ENCODE peak calls at places on chromosomes 1 and 21, in six cellular contexts. K is colonic mucosa, O is suprapubic skin, M is astrocyte, E is heart right ventricle, J is pancreas. R is an unnamed sample. For H3K9me3, the result is how much of the 10 kb centered on the place peaks cover.

GRCh38 chr21:37372127-37372731 is 5.7 kb downstream of the DYRK1A start:
- DNase-seq in K (no peak), O (no peak), M (no peak), E (no peak), J (no peak), R (no peak)

GRCh38 chr1:63892632-63893395 is 119.0 kb downstream of the ROR1 start:
- DNase-seq in K (no peak), O (no peak), M (peak), E (no peak), J (no peak), R (peak)

GRCh38 chr21:25895565-25896205 is 160.9 kb downstream of the GABPA start:
- DNase-seq in K (no peak), O (no peak), M (no peak), E (no peak), J (no peak), R (no peak)

GRCh38 chr1:27120849-27121248 is 34.1 kb downstream of the SLC9A1 start:
- DNase-seq in K (no peak), O (no peak), M (no peak), E (no peak), J (no peak), R (no peak)

GRCh38 chr1:66777846-66778245 is 23.2 kb downstream of the INSL5 start:
- DNase-seq in K (no peak), O (no peak), M (no peak), E (no peak), J (no peak), R (no peak)

GRCh38 chr1:5847013-5847654 is 145.1 kb downstream of the NPHP4 start:
- DNase-seq in K (no peak), O (no peak), M (peak), E (no peak), J (no peak), R (no peak)

GRCh38 chr1:109466100-109466439 is 276 bp upstream of the SYPL2 start:
- DNase-seq in K (no peak), O (no peak), M (no peak), E (no peak), J (no peak), R (no peak)

GRCh38 chr21:31397515-31397926 is 53.5 kb upstream of the TIAM1 start:
- DNase-seq in K (peak), O (no peak), M (no peak), E (no peak), J (no peak), R (no peak)

GRCh38 chr1:192657760-192658159 is 21.8 kb downstream of the RGS13 start:
- DNase-seq in K (no peak), O (no peak), M (no peak), E (no peak), J (no peak), R (no peak)

GRCh38 chr1:22969224-22969829 is 3.3 kb downstream of the LACTBL1 start:
- DNase-seq in K (peak), O (no peak), M (peak), E (no peak), J (no peak), R (no peak)

GRCh38 chr1:197737916-197738315 is 37.4 kb downstream of the DENND1B start:
- DNase-seq in K (no peak), O (no peak), M (no peak), E (no peak), J (no peak), R (no peak)

GRCh38 chr1:27299385-27300252 is 22.3 kb upstream of the TMEM222 start:
- DNase-seq in K (peak), O (peak), M (peak), E (peak), J (peak), R (peak)

GRCh38 chr1:19923137-19923952 is at the start of gene PLA2G2E:
- DNase-seq in K (no peak), O (no peak), M (no peak), E (no peak), J (no peak), R (no peak)

GRCh38 chr1:187682112-187682511 is 853.4 kb downstream of the PLA2G4A start:
- DNase-seq in K (no peak), O (no peak), M (no peak), E (no peak), J (no peak), R (no peak)

GRCh38 chr1:47317841-47318240 is 3.9 kb upstream of the STIL start:
- DNase-seq in K (no peak), O (no peak), M (peak), E (no peak), J (no peak), R (no peak)

GRCh38 chr21:43357708-43358430 is 69.1 kb downstream of the SIK1 start:
- DNase-seq in K (no peak), O (no peak), M (no peak), E (peak), J (no peak), R (no peak)

GRCh38 chr1:41672173-41672572 is 187.7 kb upstream of the EDN2 start:
- DNase-seq in K (no peak), O (no peak), M (peak), E (no peak), J (no peak), R (no peak)

GRCh38 chr1:67573481-67573880 is 111.5 kb upstream of the GADD45A start:
- DNase-seq in K (no peak), O (no peak), M (no peak), E (no peak), J (no peak), R (no peak)

GRCh38 chr1:5891141-5891540 is 101.1 kb downstream of the NPHP4 start:
- DNase-seq in K (no peak), O (no peak), M (no peak), E (no peak), J (no peak), R (no peak)

GRCh38 chr1:185154912-185155513 is 1.7 kb downstream of the TRMT1L start:
- DNase-seq in K (no peak), O (no peak), M (no peak), E (no peak), J (no peak), R (no peak)

GRCh38 chr1:245051349-245052221 is 103.2 kb upstream of the KIF26B start:
- DNase-seq in K (no peak), O (no peak), M (peak), E (peak), J (no peak), R (no peak)

GRCh38 chr1:244874974-244875579 is 10.7 kb upstream of the HNRNPU start:
- DNase-seq in K (no peak), O (no peak), M (no peak), E (no peak), J (no peak), R (no peak)

GRCh38 chr21:38958940-38959685 is 153.4 kb downstream of the ETS2 start:
- DNase-seq in K (peak), O (no peak), M (peak), E (no peak), J (no peak), R (peak)

GRCh38 chr1:203152158-203153034 is 23.2 kb downstream of the MYBPH start:
- DNase-seq in K (no peak), O (no peak), M (peak), E (no peak), J (no peak), R (no peak)

GRCh38 chr1:119885903-119886783 is 10.2 kb downstream of the ADAM30 start:
- DNase-seq in K (peak), O (no peak), M (no peak), E (peak), J (peak), R (no peak)

GRCh38 chr1:102071451-102071850 is 74.7 kb upstream of the OLFM3 start:
- DNase-seq in K (no peak), O (no peak), M (no peak), E (no peak), J (no peak), R (no peak)

GRCh38 chr1:14661220-14661619 is 62.7 kb downstream of the KAZN start:
- DNase-seq in K (no peak), O (no peak), M (no peak), E (no peak), J (no peak), R (no peak)

GRCh38 chr1:200224315-200224714 is 185.5 kb downstream of the ZNF281 start:
- DNase-seq in K (no peak), O (no peak), M (peak), E (no peak), J (no peak), R (no peak)

GRCh38 chr1:22503721-22504410 is 52.2 kb downstream of the ZBTB40 start:
- DNase-seq in K (no peak), O (no peak), M (peak), E (no peak), J (no peak), R (no peak)

GRCh38 chr1:87134625-87135024 is 194.1 kb upstream of the LMO4 start:
- DNase-seq in K (no peak), O (no peak), M (no peak), E (peak), J (no peak), R (peak)

GRCh38 chr1:107590895-107591622 is 373.9 kb downstream of the VAV3 start:
- DNase-seq in K (no peak), O (no peak), M (no peak), E (no peak), J (no peak), R (no peak)

GRCh38 chr1:216902669-216903388 is 179.6 kb upstream of the ESRRG start:
- DNase-seq in K (no peak), O (no peak), M (peak), E (no peak), J (no peak), R (no peak)

GRCh38 chr1:41225495-41225894 is 16.6 kb downstream of the SCMH1 start:
- DNase-seq in K (no peak), O (no peak), M (no peak), E (no peak), J (no peak), R (no peak)

GRCh38 chr1:36653850-36654249 is 171.1 kb upstream of the CSF3R start:
- DNase-seq in K (no peak), O (no peak), M (no peak), E (peak), J (no peak), R (no peak)

GRCh38 chr1:36656838-36657237 is 174.1 kb upstream of the CSF3R start:
- DNase-seq in K (no peak), O (no peak), M (no peak), E (no peak), J (no peak), R (no peak)

GRCh38 chr1:36657826-36658225 is 175.1 kb upstream of the CSF3R start:
- DNase-seq in K (no peak), O (peak), M (no peak), E (no peak), J (no peak), R (no peak)

GRCh38 chr1:36654586-36654985 is 171.9 kb upstream of the CSF3R start:
- DNase-seq in K (no peak), O (no peak), M (no peak), E (no peak), J (no peak), R (no peak)

DNA sequence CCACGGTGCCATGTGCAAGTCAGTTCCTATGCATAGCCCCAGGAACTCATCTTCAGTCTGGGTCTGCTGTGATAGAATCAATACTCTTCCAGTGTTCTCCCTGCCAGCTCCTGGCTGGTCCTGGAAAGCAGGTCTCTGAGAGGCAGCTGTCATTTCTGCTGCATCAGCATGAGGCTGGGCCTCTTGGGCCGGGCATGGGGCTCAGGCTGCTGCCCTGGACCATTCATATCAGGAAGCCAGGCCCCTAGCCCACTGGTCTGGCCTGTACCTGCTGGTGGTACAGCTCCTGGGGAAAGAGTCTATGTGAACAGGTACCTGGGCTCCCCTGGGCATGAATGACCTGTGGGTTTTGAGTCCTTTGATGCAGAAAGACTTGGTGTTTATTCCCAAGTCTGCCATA is 173.6 kb upstream of the CSF3R start:
- DNase-seq in K (no peak), O (peak), M (no peak), E (no peak), J (no peak), R (peak)
- H3K9me3 ChIP-seq in K (under half), O (under half), M (under half), E (under half), J (under half), R (under half)

GRCh38 chr21:35730325-35730724 is 330.0 kb downstream of the SETD4 start:
- DNase-seq in K (no peak), O (no peak), M (no peak), E (no peak), J (no peak), R (no peak)
- TF ChIP-seq CTCF in K (no peak), O (no peak), M (no peak), E (no peak), J (no peak), R (no peak)

GRCh38 chr1:43422995-43423671 is 30.6 kb downstream of the HYI start:
- DNase-seq in K (no peak), O (no peak), M (no peak), E (no peak), J (no peak), R (no peak)
- H3K27ac ChIP-seq in K (no peak), O (no peak), M (no peak), E (no peak), J (no peak), R (no peak)

DNA sequence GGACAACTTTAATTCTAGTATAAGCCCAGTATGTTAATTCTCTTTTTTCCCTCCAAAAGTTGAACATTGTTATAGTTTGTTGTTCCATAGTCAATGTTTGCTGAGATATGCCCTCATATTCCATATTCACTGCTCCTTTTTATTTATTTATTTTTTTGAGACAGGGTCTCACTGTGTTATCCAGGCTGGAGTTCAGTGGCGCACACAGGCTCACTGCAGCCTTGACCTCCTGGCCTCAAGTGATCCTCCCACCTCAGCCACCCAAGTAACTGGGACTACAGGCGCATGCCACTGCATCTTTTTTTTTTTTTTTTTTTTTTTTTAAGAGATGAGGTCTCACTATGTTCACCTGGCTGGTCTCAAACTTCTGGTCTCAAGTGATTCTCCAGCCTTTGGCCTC is 38.7 kb downstream of the GFI1 start:
- DNase-seq in K (no peak), O (no peak), M (no peak), E (no peak), J (no peak), R (no peak)
- H3K9me3 ChIP-seq in K (under half), O (under half), M (under half), E (under half), J (under half), R (under half)

GRCh38 chr21:41952568-41953248 is 1.1 kb downstream of the C2CD2 start:
- DNase-seq in K (peak), O (no peak), M (no peak), E (no peak), J (no peak), R (no peak)

GRCh38 chr21:41955516-41955915 is 1.7 kb upstream of the C2CD2 start:
- DNase-seq in K (no peak), O (no peak), M (no peak), E (no peak), J (peak), R (no peak)

GRCh38 chr21:41954654-41955499 is 1.1 kb upstream of the C2CD2 start:
- DNase-seq in K (no peak), O (no peak), M (no peak), E (no peak), J (no peak), R (no peak)

GRCh38 chr21:41953249-41953830 is 478 bp downstream of the C2CD2 start:
- DNase-seq in K (no peak), O (no peak), M (no peak), E (peak), J (peak), R (no peak)

DNA sequence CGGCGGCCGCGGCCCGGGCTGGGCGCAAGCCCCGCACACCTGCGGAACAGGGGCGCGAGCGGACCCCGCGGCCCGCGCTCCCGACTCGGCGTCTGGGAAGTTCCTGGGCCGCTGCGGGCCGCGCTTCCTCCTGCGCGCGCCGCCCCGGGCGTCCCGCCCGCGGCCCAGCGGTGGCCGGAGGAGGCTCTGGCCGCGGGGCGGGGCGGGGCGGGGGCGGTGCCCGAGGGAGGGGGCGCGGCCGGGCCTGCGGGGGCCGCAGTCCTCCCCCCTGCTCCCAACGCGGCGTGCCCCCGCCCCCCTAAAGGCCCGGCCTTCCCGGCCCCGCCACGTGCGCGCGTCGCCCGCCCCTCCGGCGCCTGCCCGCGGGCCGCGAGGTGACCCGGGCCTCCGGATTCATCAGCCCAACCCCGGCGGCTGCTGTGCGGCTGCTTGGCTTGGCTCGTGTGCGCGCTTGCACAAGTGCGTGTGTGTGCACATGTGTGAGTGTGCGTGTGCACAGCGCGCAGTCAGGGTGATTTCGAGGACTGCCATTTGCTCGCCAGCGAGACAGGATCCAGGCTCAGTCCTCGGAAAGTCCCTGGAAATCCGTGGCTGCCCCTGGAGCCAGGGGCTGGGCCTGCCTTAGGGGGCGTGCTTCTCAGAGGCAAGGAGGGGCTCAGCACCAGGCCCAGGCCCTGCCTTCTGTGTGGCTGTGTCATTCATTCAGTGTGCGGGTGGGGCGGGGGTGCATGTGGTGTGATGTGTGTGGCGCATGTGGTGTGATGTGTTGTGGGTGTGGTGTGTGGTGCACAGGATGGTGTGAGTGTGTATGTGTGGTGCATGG is at the start of gene C2CD2:
- DNase-seq in K (peak), O (no peak), M (peak), E (peak), J (peak), R (peak)
- TF ChIP-seq CTCF in K (no peak), O (no peak), M (no peak), E (peak), J (no peak), R (no peak)

R was measured in tibial artery.